ENCODE peak calls at places on chromosomes 12 and 14, in five cellular contexts. Y, E, F, B and V are unnamed samples. For H3K9me3, the result is how much of the 10 kb centered on the place peaks cover.

GRCh38 chr14:61567838-61568571 is 127.3 kb upstream of the HIF1A start:
- DNase-seq in B (no peak), F (no peak), Y (peak), E (no peak), V (no peak)

GRCh38 chr14:36503771-36504741 is 16.0 kb downstream of the NKX2-1 start:
- DNase-seq in E (no peak), B (no peak), F (no peak), Y (peak), V (no peak)

GRCh38 chr12:54935235-54935951 is 49.2 kb downstream of the TESPA1 start:
- DNase-seq in F (peak), E (peak), Y (no peak), B (peak), V (no peak)

GRCh38 chr12:131368073-131369071 is 342.5 kb upstream of the SFSWAP start:
- DNase-seq in E (no peak), B (no peak), Y (no peak), F (no peak), V (no peak)

GRCh38 chr12:126747530-126748149 is 1519.3 kb upstream of the TMEM132C start:
- DNase-seq in F (no peak), Y (peak), E (peak), B (peak), V (peak)

GRCh38 chr12:20420557-20420956 is 52.2 kb downstream of the PDE3A start:
- DNase-seq in E (no peak), Y (no peak), B (no peak), F (no peak), V (no peak)

GRCh38 chr14:57212919-57213318 is 55.8 kb downstream of the EXOC5 start:
- DNase-seq in F (no peak), E (no peak), Y (no peak), B (no peak), V (no peak)

GRCh38 chr12:98645572-98646067 is 530 bp downstream of the APAF1 start:
- DNase-seq in Y (peak), F (no peak), B (no peak), E (peak), V (no peak)

GRCh38 chr12:1936406-1937320 is 18.2 kb upstream of the CACNA2D4 start:
- DNase-seq in Y (no peak), B (no peak), E (no peak), F (no peak), V (no peak)

GRCh38 chr14:94046696-94047250 is 20.6 kb downstream of the OTUB2 start:
- DNase-seq in B (no peak), E (no peak), Y (no peak), F (no peak), V (no peak)

GRCh38 chr12:41965996-41966395 is 178.7 kb downstream of the GXYLT1 start:
- DNase-seq in B (no peak), E (no peak), Y (no peak), F (no peak), V (no peak)
- H3K9me3 ChIP-seq in B (under half), E (under half), Y (under half), F (under half), V (under half)

DNA sequence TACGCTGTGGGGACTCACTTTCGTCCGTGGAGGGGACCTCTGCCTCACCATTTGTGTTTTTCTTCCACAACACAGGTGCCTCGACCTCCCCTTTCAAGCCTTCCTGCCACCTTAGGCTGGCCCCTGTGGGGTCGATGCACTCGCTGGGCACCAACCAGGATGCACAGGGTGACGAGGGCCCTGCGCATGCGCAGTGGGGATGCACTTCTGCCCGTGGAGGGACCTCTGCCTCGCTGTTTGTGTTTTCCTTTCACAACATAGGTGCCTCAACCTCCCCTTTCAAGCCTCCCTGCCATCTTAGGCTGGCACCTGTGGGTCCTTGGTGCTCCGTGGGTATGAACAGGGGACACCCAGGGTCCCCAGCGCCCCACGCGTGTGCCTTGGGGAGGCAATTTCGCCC is 356.8 kb downstream of the ALG10 start:
- DNase-seq in E (no peak), B (no peak), Y (no peak), F (no peak), V (no peak)
- H3K9me3 ChIP-seq in E (under half), B (under half), Y (under half), F (under half), V (under half)

GRCh38 chr14:89638888-89639287 is 221.9 kb upstream of the FOXN3 start:
- DNase-seq in F (no peak), B (no peak), Y (no peak), E (peak), V (no peak)
- H3K9me3 ChIP-seq in F (under half), B (under half), Y (under half), E (under half), V (under half)

GRCh38 chr12:132942611-132943010 is 13.5 kb downstream of the ZNF605 start:
- DNase-seq in Y (no peak), B (no peak), F (no peak), E (no peak), V (no peak)
- H3K9me3 ChIP-seq in Y (under half), B (under half), F (under half), E (under half), V (under half)

GRCh38 chr12:38153737-38154061 is 162.9 kb upstream of the ALG10B start:
- DNase-seq in B (no peak), Y (no peak), E (no peak), F (no peak), V (no peak)

GRCh38 chr12:38151991-38152700 is 164.4 kb upstream of the ALG10B start:
- DNase-seq in E (no peak), B (no peak), F (no peak), Y (no peak), V (no peak)

GRCh38 chr12:38154096-38155019 is 162.2 kb upstream of the ALG10B start:
- DNase-seq in E (no peak), F (no peak), B (no peak), Y (no peak), V (no peak)

GRCh38 chr12:38155020-38155395 is 161.6 kb upstream of the ALG10B start:
- DNase-seq in E (no peak), F (no peak), B (no peak), Y (no peak), V (no peak)

GRCh38 chr12:38152816-38153736 is 163.5 kb upstream of the ALG10B start:
- DNase-seq in B (no peak), E (no peak), Y (no peak), F (no peak), V (no peak)
- H3K9me3 ChIP-seq in B (under half), E (under half), Y (under half), F (under half), V (under half)

GRCh38 chr12:133235401-133236112 is at the start of gene ANHX:
- DNase-seq in B (no peak), Y (no peak), F (no peak), E (no peak), V (no peak)

GRCh38 chr12:133236144-133236543 is 467 bp upstream of the ANHX start:
- DNase-seq in F (no peak), Y (no peak), E (no peak), B (no peak), V (no peak)

GRCh38 chr12:133233993-133234564 is 1.6 kb downstream of the ANHX start:
- DNase-seq in E (no peak), F (no peak), Y (no peak), B (no peak), V (no peak)

GRCh38 chr12:133234971-133235370 is 706 bp downstream of the ANHX start:
- DNase-seq in B (no peak), Y (no peak), E (no peak), F (no peak), V (no peak)

DNA sequence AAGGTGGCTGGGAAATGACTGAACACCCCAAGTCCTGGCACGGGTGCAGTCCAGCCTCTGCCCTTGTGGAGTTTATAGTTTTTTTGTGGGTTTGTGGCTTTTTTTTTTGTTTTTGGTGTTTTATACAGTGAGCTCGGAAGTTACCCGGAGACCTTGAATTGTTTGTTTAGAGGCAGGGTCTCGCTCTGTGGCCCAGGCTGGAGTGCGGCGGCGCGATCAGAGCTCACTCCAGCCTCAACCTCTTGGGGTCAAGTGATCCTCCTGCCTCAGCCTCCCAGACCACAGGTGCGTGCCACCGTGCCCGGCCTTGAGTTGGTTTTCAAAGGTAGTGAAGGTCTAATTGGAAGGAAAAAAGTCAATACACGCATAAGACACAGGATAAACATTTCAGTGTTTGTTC is 879 bp upstream of the ANHX start:
- DNase-seq in F (no peak), B (no peak), Y (no peak), E (no peak), V (no peak)
- H3K9me3 ChIP-seq in F (under half), B (under half), Y (under half), E (under half), V (under half)

GRCh38 chr14:33707751-33708150 is 243.1 kb downstream of the EGLN3 start:
- DNase-seq in B (no peak), Y (no peak), E (no peak), F (no peak), V (no peak)

GRCh38 chr14:33709286-33709685 is 241.6 kb downstream of the EGLN3 start:
- DNase-seq in E (no peak), Y (no peak), B (no peak), F (no peak), V (no peak)

GRCh38 chr14:33702293-33702692 is 248.6 kb downstream of the EGLN3 start:
- DNase-seq in Y (no peak), F (no peak), B (no peak), E (no peak), V (no peak)

GRCh38 chr14:33704486-33704885 is 246.4 kb downstream of the EGLN3 start:
- DNase-seq in Y (no peak), E (no peak), B (no peak), F (no peak), V (no peak)

GRCh38 chr14:33705521-33705920 is 245.4 kb downstream of the EGLN3 start:
- DNase-seq in Y (no peak), F (no peak), B (no peak), E (no peak), V (no peak)
- H3K9me3 ChIP-seq in Y (under half), F (under half), B (under half), E (under half), V (under half)

DNA sequence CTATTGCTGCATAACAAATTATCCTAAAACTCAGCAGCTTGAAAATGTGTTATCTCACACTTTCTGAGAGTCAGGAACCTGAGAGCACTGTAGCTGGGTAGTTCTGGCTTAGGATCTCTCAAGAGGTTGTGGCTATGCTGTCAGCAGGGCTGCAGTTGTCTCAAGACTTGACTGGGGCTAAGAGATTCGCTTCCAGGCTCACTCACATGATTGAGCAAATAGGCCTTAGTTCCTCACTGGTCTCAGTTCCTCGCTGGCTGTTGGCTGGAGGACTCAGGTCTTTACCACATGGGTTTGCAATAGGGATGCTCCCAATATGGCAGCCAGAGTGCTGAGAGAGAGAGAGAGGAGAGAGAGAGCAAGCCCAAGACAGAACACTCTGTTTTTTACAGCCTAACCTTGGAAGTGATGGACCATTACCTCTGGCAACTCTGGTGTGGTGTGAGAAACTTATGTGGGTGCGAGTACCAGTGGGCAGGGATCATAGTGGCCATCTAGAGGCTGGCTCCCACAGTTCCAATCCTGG is 15.9 kb upstream of the DHRS2 start:
- DNase-seq in Y (no peak), F (no peak), E (no peak), B (no peak), V (no peak)
- H3K9me3 ChIP-seq in Y (under half), F (under half), E (under half), B (under half), V (under half)